ENCODE peak calls at places on chromosome 13, in four cellular contexts. One of them, this sample, is unnamed.

GRCh38 chr13:25046985-25047660 is 48.8 kb upstream of the PABPC3 start:
- DNase-seq in heart left ventricle: no peak
- DNase-seq in astrocyte: peak
- DNase-seq in CD4-positive, alpha-beta T cell: no peak
- DNase-seq in this sample: no peak

GRCh38 chr13:34124912-34125311 is 307.0 kb downstream of the RFC3 start:
- DNase-seq in CD4-positive, alpha-beta T cell: no peak
- DNase-seq in heart left ventricle: no peak
- DNase-seq in astrocyte: no peak
- DNase-seq in this sample: no peak

GRCh38 chr13:50805805-50806204 is 37.7 kb downstream of the DLEU7 start:
- DNase-seq in heart left ventricle: no peak
- DNase-seq in CD4-positive, alpha-beta T cell: no peak
- DNase-seq in astrocyte: peak
- DNase-seq in this sample: no peak

GRCh38 chr13:103325675-103326074 is 259.5 kb upstream of the SLC10A2 start:
- DNase-seq in astrocyte: no peak
- DNase-seq in CD4-positive, alpha-beta T cell: no peak
- DNase-seq in heart left ventricle: no peak
- DNase-seq in this sample: no peak

GRCh38 chr13:92143766-92144165 is 745.3 kb downstream of the GPC5 start:
- DNase-seq in astrocyte: no peak
- DNase-seq in CD4-positive, alpha-beta T cell: no peak
- DNase-seq in heart left ventricle: no peak
- DNase-seq in this sample: no peak

GRCh38 chr13:68888832-68889231 is 1218.8 kb upstream of the ATXN8OS start:
- DNase-seq in astrocyte: no peak
- DNase-seq in CD4-positive, alpha-beta T cell: no peak
- DNase-seq in heart left ventricle: no peak
- DNase-seq in this sample: no peak

GRCh38 chr13:99988469-99989375 is 7.1 kb downstream of the ZIC2 start:
- DNase-seq in CD4-positive, alpha-beta T cell: no peak
- DNase-seq in astrocyte: no peak
- DNase-seq in heart left ventricle: no peak
- DNase-seq in this sample: no peak

GRCh38 chr13:46295531-46296464 is 84.1 kb downstream of the LRRC63 start:
- DNase-seq in astrocyte: peak
- DNase-seq in CD4-positive, alpha-beta T cell: peak
- DNase-seq in heart left ventricle: peak
- DNase-seq in this sample: peak

GRCh38 chr13:110388141-110388943 is 81.3 kb downstream of the COL4A2 start:
- DNase-seq in CD4-positive, alpha-beta T cell: no peak
- DNase-seq in astrocyte: peak
- DNase-seq in heart left ventricle: peak
- DNase-seq in this sample: no peak

GRCh38 chr13:44573790-44574465 is 2.2 kb downstream of the TSC22D1 start:
- DNase-seq in heart left ventricle: no peak
- DNase-seq in CD4-positive, alpha-beta T cell: no peak
- DNase-seq in astrocyte: peak
- DNase-seq in this sample: no peak

GRCh38 chr13:79987323-79987722 is 353.6 kb downstream of the SPRY2 start:
- DNase-seq in heart left ventricle: no peak
- DNase-seq in astrocyte: no peak
- DNase-seq in CD4-positive, alpha-beta T cell: no peak
- DNase-seq in this sample: no peak

GRCh38 chr13:30881191-30881651 is 24.9 kb upstream of the MEDAG start:
- DNase-seq in heart left ventricle: peak
- DNase-seq in astrocyte: peak
- DNase-seq in CD4-positive, alpha-beta T cell: no peak
- DNase-seq in this sample: no peak

GRCh38 chr13:41216160-41216559 is 21.8 kb upstream of the KBTBD7 start:
- DNase-seq in astrocyte: peak
- DNase-seq in CD4-positive, alpha-beta T cell: no peak
- DNase-seq in heart left ventricle: no peak
- DNase-seq in this sample: no peak

GRCh38 chr13:98500963-98501421 is 75.9 kb downstream of the STK24 start:
- DNase-seq in astrocyte: no peak
- DNase-seq in CD4-positive, alpha-beta T cell: no peak
- DNase-seq in heart left ventricle: no peak
- DNase-seq in this sample: no peak

GRCh38 chr13:30354481-30355404 is 47.4 kb upstream of the KATNAL1 start:
- DNase-seq in CD4-positive, alpha-beta T cell: no peak
- DNase-seq in heart left ventricle: no peak
- DNase-seq in astrocyte: peak
- DNase-seq in this sample: no peak

GRCh38 chr13:67574320-67575233 is 344.4 kb upstream of the PCDH9 start:
- DNase-seq in astrocyte: peak
- DNase-seq in heart left ventricle: no peak
- DNase-seq in CD4-positive, alpha-beta T cell: no peak
- DNase-seq in this sample: no peak

GRCh38 chr13:26967119-26968038 is 204.2 kb downstream of the USP12 start:
- DNase-seq in heart left ventricle: peak
- DNase-seq in CD4-positive, alpha-beta T cell: no peak
- DNase-seq in astrocyte: no peak
- DNase-seq in this sample: no peak

GRCh38 chr13:107231941-107232340 is 664.0 kb upstream of the ARGLU1 start:
- DNase-seq in heart left ventricle: no peak
- DNase-seq in astrocyte: no peak
- DNase-seq in CD4-positive, alpha-beta T cell: no peak
- DNase-seq in this sample: no peak

GRCh38 chr13:46982856-46983582 is 86.2 kb upstream of the HTR2A start:
- DNase-seq in heart left ventricle: no peak
- DNase-seq in CD4-positive, alpha-beta T cell: no peak
- DNase-seq in astrocyte: no peak
- DNase-seq in this sample: no peak

GRCh38 chr13:33052446-33052845 is 36.2 kb downstream of the KL start:
- DNase-seq in CD4-positive, alpha-beta T cell: no peak
- DNase-seq in heart left ventricle: no peak
- DNase-seq in astrocyte: peak
- DNase-seq in this sample: no peak

GRCh38 chr13:83485101-83485500 is 397.2 kb downstream of the SLITRK1 start:
- DNase-seq in CD4-positive, alpha-beta T cell: no peak
- DNase-seq in astrocyte: no peak
- DNase-seq in heart left ventricle: no peak
- DNase-seq in this sample: no peak

GRCh38 chr13:24668955-24669354 is 11.3 kb upstream of the ATP12A start:
- DNase-seq in heart left ventricle: no peak
- DNase-seq in astrocyte: no peak
- DNase-seq in CD4-positive, alpha-beta T cell: no peak
- DNase-seq in this sample: no peak

GRCh38 chr13:26503826-26504594 is 53.5 kb upstream of the WASF3 start:
- DNase-seq in CD4-positive, alpha-beta T cell: no peak
- DNase-seq in heart left ventricle: no peak
- DNase-seq in astrocyte: no peak
- DNase-seq in this sample: no peak

GRCh38 chr13:59358014-59358413 is 805.7 kb downstream of the DIAPH3 start:
- DNase-seq in CD4-positive, alpha-beta T cell: no peak
- DNase-seq in heart left ventricle: no peak
- DNase-seq in astrocyte: peak
- DNase-seq in this sample: no peak

GRCh38 chr13:39601636-39602035 is 1.4 kb downstream of the LHFPL6 start:
- DNase-seq in CD4-positive, alpha-beta T cell: no peak
- DNase-seq in astrocyte: no peak
- DNase-seq in heart left ventricle: no peak
- DNase-seq in this sample: no peak

GRCh38 chr13:23701646-23702045 is 131.4 kb downstream of the TNFRSF19 start:
- DNase-seq in heart left ventricle: peak
- DNase-seq in CD4-positive, alpha-beta T cell: no peak
- DNase-seq in astrocyte: peak
- DNase-seq in this sample: no peak

GRCh38 chr13:93169980-93170379 is 56.6 kb upstream of the GPC6 start:
- DNase-seq in CD4-positive, alpha-beta T cell: no peak
- DNase-seq in heart left ventricle: no peak
- DNase-seq in astrocyte: peak
- DNase-seq in this sample: no peak

GRCh38 chr13:102141625-102142472 is 260.0 kb downstream of the FGF14 start:
- DNase-seq in CD4-positive, alpha-beta T cell: no peak
- DNase-seq in astrocyte: peak
- DNase-seq in heart left ventricle: no peak
- DNase-seq in this sample: no peak

GRCh38 chr13:67223742-67224141 is 6.4 kb downstream of the PCDH9 start:
- DNase-seq in heart left ventricle: no peak
- DNase-seq in astrocyte: peak
- DNase-seq in CD4-positive, alpha-beta T cell: no peak
- DNase-seq in this sample: no peak

GRCh38 chr13:38872693-38873092 is 117.9 kb downstream of the STOML3 start:
- DNase-seq in astrocyte: peak
- DNase-seq in CD4-positive, alpha-beta T cell: peak
- DNase-seq in heart left ventricle: no peak
- DNase-seq in this sample: peak

GRCh38 chr13:29707876-29708543 is 112.5 kb upstream of the SLC7A1 start:
- DNase-seq in heart left ventricle: no peak
- DNase-seq in astrocyte: no peak
- DNase-seq in CD4-positive, alpha-beta T cell: peak
- DNase-seq in this sample: peak

GRCh38 chr13:96551540-96551939 is 442.7 kb downstream of the OXGR1 start:
- DNase-seq in astrocyte: no peak
- DNase-seq in heart left ventricle: no peak
- DNase-seq in CD4-positive, alpha-beta T cell: no peak
- DNase-seq in this sample: no peak

GRCh38 chr13:39599842-39600241 is 3.2 kb downstream of the LHFPL6 start:
- DNase-seq in astrocyte: no peak
- DNase-seq in CD4-positive, alpha-beta T cell: no peak
- DNase-seq in heart left ventricle: no peak
- DNase-seq in this sample: no peak

GRCh38 chr13:51895906-51896888 is 34.4 kb downstream of the CCDC70 start:
- DNase-seq in CD4-positive, alpha-beta T cell: peak
- DNase-seq in heart left ventricle: peak
- DNase-seq in astrocyte: peak
- DNase-seq in this sample: peak

GRCh38 chr13:110157718-110158117 is 149.2 kb downstream of the COL4A1 start:
- DNase-seq in CD4-positive, alpha-beta T cell: no peak
- DNase-seq in astrocyte: no peak
- DNase-seq in heart left ventricle: no peak
- DNase-seq in this sample: no peak

GRCh38 chr13:73218181-73218580 is 159.4 kb downstream of the KLF5 start:
- DNase-seq in CD4-positive, alpha-beta T cell: no peak
- DNase-seq in astrocyte: no peak
- DNase-seq in heart left ventricle: no peak
- DNase-seq in this sample: no peak

GRCh38 chr13:110017379-110017778 is 231.0 kb upstream of the IRS2 start:
- DNase-seq in CD4-positive, alpha-beta T cell: no peak
- DNase-seq in astrocyte: peak
- DNase-seq in heart left ventricle: no peak
- DNase-seq in this sample: no peak

GRCh38 chr13:77002590-77003190 is 10.8 kb downstream of the CLN5 start:
- DNase-seq in heart left ventricle: no peak
- DNase-seq in CD4-positive, alpha-beta T cell: no peak
- DNase-seq in astrocyte: no peak
- DNase-seq in this sample: no peak

GRCh38 chr13:109145631-109146030 is 516.2 kb downstream of the MYO16 start:
- DNase-seq in heart left ventricle: no peak
- DNase-seq in CD4-positive, alpha-beta T cell: no peak
- DNase-seq in astrocyte: peak
- DNase-seq in this sample: no peak

This sample was measured in activated gamma-delta T cell treated with Interleukin-2 at 50 U/mL for 16 hours.